ENCODE peak calls at places on chromosomes 7 and 10, in seven cellular contexts. A is mesenchymal stem cell, C is neuronal stem cell, Q is H9, Z is IMR-90, B is H1, D is trophoblast cell. Y is an unnamed sample. For H3K4me1, the result is how much of the 10 kb centered on the place peaks cover.

GRCh38 chr10:13949844-13950542 is 363.2 kb downstream of the PRPF18 start:
- DNase-seq in A (peak), C (no peak), Q (no peak), Z (peak), B (no peak), D (peak), Y (no peak)

GRCh38 chr10:34666008-34666700 is 148.9 kb downstream of the PARD3 start:
- DNase-seq in A (peak), C (peak), Q (no peak), Z (peak), B (no peak), D (peak), Y (peak)

GRCh38 chr10:43461950-43462349 is 25.0 kb downstream of the ZNF487 start:
- DNase-seq in A (peak), C (peak), Q (no peak), Z (peak), B (no peak), D (peak), Y (peak)

GRCh38 chr7:7428806-7429205 is 106.9 kb downstream of the COL28A1 start:
- DNase-seq in A (no peak), C (no peak), Q (no peak), Z (peak), B (no peak), D (no peak), Y (no peak)

GRCh38 chr7:2131791-2132190 is 101.0 kb downstream of the MAD1L1 start:
- DNase-seq in A (no peak), C (no peak), Q (no peak), Z (no peak), B (no peak), D (no peak), Y (no peak)

GRCh38 chr7:74101061-74101681 is 17.6 kb downstream of the LIMK1 start:
- DNase-seq in A (no peak), C (no peak), Q (no peak), Z (no peak), B (no peak), D (peak), Y (no peak)

GRCh38 chr7:107035446-107035845 is 9.1 kb upstream of the PRKAR2B start:
- DNase-seq in A (peak), C (no peak), Q (no peak), Z (peak), B (no peak), D (peak), Y (peak)

GRCh38 chr7:66267249-66267648 is 62.1 kb downstream of the TPST1 start:
- DNase-seq in A (peak), C (no peak), Q (no peak), Z (peak), B (no peak), D (peak), Y (no peak)

GRCh38 chr7:158572000-158572828 is 15.4 kb downstream of the PTPRN2 start:
- DNase-seq in A (no peak), C (no peak), Q (no peak), Z (no peak), B (no peak), D (peak), Y (peak)

GRCh38 chr7:98294798-98295382 is 13.4 kb downstream of the BRI3 start:
- DNase-seq in A (peak), C (peak), Q (peak), Z (peak), B (peak), D (peak), Y (peak)

GRCh38 chr10:122051609-122052385 is 62.8 kb downstream of the TACC2 start:
- DNase-seq in A (peak), C (peak), Q (peak), Z (peak), B (no peak), D (peak), Y (peak)

GRCh38 chr10:119395287-119396007 is 147.1 kb downstream of the RGS10 start:
- DNase-seq in A (peak), C (no peak), Q (no peak), Z (peak), B (no peak), D (no peak), Y (peak)

GRCh38 chr7:22348379-22348778 is 8.6 kb downstream of the RAPGEF5 start:
- DNase-seq in A (no peak), C (no peak), Q (no peak), Z (no peak), B (no peak), D (peak), Y (no peak)

GRCh38 chr10:8306685-8307364 is 252.3 kb downstream of the GATA3 start:
- DNase-seq in A (peak), C (no peak), Q (no peak), Z (no peak), B (no peak), D (peak), Y (peak)

GRCh38 chr7:36236073-36236472 is 83.0 kb downstream of the EEPD1 start:
- DNase-seq in A (no peak), C (no peak), Q (peak), Z (no peak), B (peak), D (no peak), Y (no peak)

GRCh38 chr7:2037805-2038635 is 194.7 kb downstream of the MAD1L1 start:
- DNase-seq in A (peak), C (no peak), Q (no peak), Z (peak), B (no peak), D (no peak), Y (peak)

GRCh38 chr10:110664483-110665420 is 20.6 kb downstream of the RBM20 start:
- DNase-seq in A (peak), C (no peak), Q (no peak), Z (peak), B (no peak), D (peak), Y (peak)

GRCh38 chr10:114045071-114045737 is 1.5 kb downstream of the ADRB1 start:
- DNase-seq in A (no peak), C (no peak), Q (peak), Z (no peak), B (no peak), D (peak), Y (peak)

GRCh38 chr7:1937252-1937605 is 267.2 kb downstream of the ELFN1 start:
- DNase-seq in A (no peak), C (no peak), Q (no peak), Z (no peak), B (no peak), D (no peak), Y (no peak)

GRCh38 chr10:132710746-132711617 is 75.0 kb downstream of the NKX6-2 start:
- DNase-seq in A (no peak), C (no peak), Q (no peak), Z (no peak), B (no peak), D (no peak), Y (no peak)

GRCh38 chr7:107850671-107851070 is 40.3 kb upstream of the DLD start:
- DNase-seq in A (no peak), C (no peak), Q (no peak), Z (no peak), B (no peak), D (no peak), Y (no peak)

GRCh38 chr10:74900297-74900696 is 73.9 kb downstream of the KAT6B start:
- DNase-seq in A (no peak), C (no peak), Q (no peak), Z (no peak), B (no peak), D (no peak), Y (no peak)

GRCh38 chr7:137946015-137946414 is 55.9 kb downstream of the CREB3L2 start:
- DNase-seq in A (no peak), C (no peak), Q (no peak), Z (no peak), B (no peak), D (no peak), Y (no peak)

GRCh38 chr10:72895236-72895850 is 1.8 kb downstream of the OIT3 start:
- DNase-seq in A (no peak), C (no peak), Q (no peak), Z (no peak), B (no peak), D (no peak), Y (no peak)

GRCh38 chr10:93149761-93150160 is 76.1 kb downstream of the CYP26A1 start:
- DNase-seq in A (no peak), C (no peak), Q (no peak), Z (peak), B (no peak), D (no peak), Y (no peak)

GRCh38 chr10:5526691-5527331 is 2.0 kb downstream of the CALML3 start:
- DNase-seq in A (no peak), C (no peak), Q (no peak), Z (no peak), B (no peak), D (no peak), Y (no peak)

GRCh38 chr7:51158742-51159441 is 157.7 kb downstream of the COBL start:
- DNase-seq in A (no peak), C (no peak), Q (no peak), Z (no peak), B (no peak), D (no peak), Y (no peak)

GRCh38 chr10:99870051-99870730 is 87.8 kb downstream of the ABCC2 start:
- DNase-seq in A (no peak), C (no peak), Q (no peak), Z (no peak), B (no peak), D (peak), Y (no peak)

GRCh38 chr7:56009695-56010094 is 41.5 kb downstream of the PSPH start:
- DNase-seq in A (no peak), C (no peak), Q (no peak), Z (no peak), B (no peak), D (no peak), Y (no peak)

GRCh38 chr7:2663121-2663886 is 24.7 kb upstream of the AMZ1 start:
- DNase-seq in A (no peak), C (no peak), Q (peak), Z (no peak), B (no peak), D (no peak), Y (no peak)

GRCh38 chr7:25353191-25353590 is 124.9 kb upstream of the NPVF start:
- DNase-seq in A (no peak), C (no peak), Q (no peak), Z (no peak), B (no peak), D (peak), Y (peak)

GRCh38 chr7:6271091-6271658 is 1.2 kb downstream of the CYTH3 start:
- DNase-seq in A (peak), C (no peak), Q (peak), Z (peak), B (no peak), D (no peak), Y (no peak)

GRCh38 chr7:99975782-99976521 is at the start of gene AZGP1:
- DNase-seq in A (no peak), C (no peak), Q (no peak), Z (no peak), B (no peak), D (no peak), Y (no peak)

GRCh38 chr7:141590666-141591065 is 39.5 kb downstream of the AGK start:
- DNase-seq in A (no peak), C (no peak), Q (no peak), Z (no peak), B (no peak), D (no peak), Y (no peak)

GRCh38 chr7:134533288-134533771 is 6.0 kb downstream of the AKR1B10 start:
- DNase-seq in A (peak), C (no peak), Q (no peak), Z (peak), B (no peak), D (no peak), Y (no peak)

GRCh38 chr10:69457771-69458237 is 6.5 kb downstream of the TSPAN15 start:
- DNase-seq in A (no peak), C (no peak), Q (no peak), Z (no peak), B (no peak), D (no peak), Y (no peak)
- H3K4me1 ChIP-seq in A (under half), C (under half), Q (under half), Z (under half), B (under half), D (under half), Y (under half)

GRCh38 chr7:15446722-15447121 is 115.1 kb downstream of the AGMO start:
- DNase-seq in A (no peak), C (no peak), Q (no peak), Z (no peak), B (no peak), D (no peak), Y (no peak)

GRCh38 chr7:15441915-15442314 is 119.9 kb downstream of the AGMO start:
- DNase-seq in A (no peak), C (no peak), Q (no peak), Z (no peak), B (no peak), D (no peak), Y (no peak)

GRCh38 chr7:15440482-15440881 is 121.3 kb downstream of the AGMO start:
- DNase-seq in A (no peak), C (no peak), Q (no peak), Z (no peak), B (no peak), D (no peak), Y (no peak)

DNA sequence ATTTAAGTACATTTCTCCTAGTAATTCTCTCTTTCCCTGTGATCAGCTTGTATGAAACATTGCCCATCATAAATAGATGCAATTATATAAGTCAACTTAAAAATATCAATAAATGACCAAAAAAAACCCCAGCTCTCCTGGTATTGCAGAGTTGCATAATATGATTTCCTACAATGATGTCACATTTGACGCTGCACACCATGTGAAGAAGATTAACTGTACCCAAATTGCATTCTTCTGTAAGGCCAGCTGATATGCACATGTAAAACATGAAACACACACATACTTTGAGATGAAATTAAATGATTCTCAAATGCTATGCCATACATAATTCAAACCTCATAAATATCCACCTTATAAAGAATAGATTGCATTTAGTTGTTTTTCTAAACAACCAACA is 115.5 kb downstream of the AGMO start:
- DNase-seq in A (no peak), C (no peak), Q (no peak), Z (no peak), B (no peak), D (no peak), Y (no peak)
- H3K23ac ChIP-seq in A (no peak), C (no peak), Q (no peak), Z (no peak), B (no peak), D (no peak), Y (no peak)

GRCh38 chr10:44959243-44960097 is at the start of gene RASSF4:
- DNase-seq in A (peak), C (peak), Q (peak), Z (peak), B (no peak), D (peak), Y (peak)
- H3K4me1 ChIP-seq in A (under half), C (under half), Q (under half), Z (under half), B (under half), D (half or more), Y (under half)

DNA sequence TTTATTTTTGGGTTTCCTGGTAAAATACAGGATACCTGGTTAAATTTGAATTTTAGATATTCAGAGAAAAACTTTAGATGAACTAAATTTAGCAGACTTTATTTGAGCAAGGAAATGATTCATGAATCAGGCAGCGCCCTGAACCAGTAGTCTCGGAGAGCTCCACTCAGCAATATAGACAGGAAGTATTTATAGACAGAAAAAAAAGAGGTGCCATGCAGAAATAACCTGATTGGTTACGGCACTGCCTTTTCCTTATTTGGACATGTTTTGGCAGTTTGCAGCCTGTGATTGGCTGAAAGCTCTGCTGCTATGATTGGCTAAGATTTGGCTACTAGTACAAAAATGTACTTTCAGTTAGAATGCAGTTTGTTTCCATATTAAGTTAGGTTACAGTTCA is 198.3 kb upstream of the DKK1 start:
- DNase-seq in A (no peak), C (no peak), Q (no peak), Z (peak), B (no peak), D (no peak), Y (no peak)
- H3K23ac ChIP-seq in A (no peak), C (no peak), Q (no peak), Z (no peak), B (no peak), D (no peak), Y (no peak)

GRCh38 chr10:101216631-101217425 is 12.4 kb downstream of the LBX1 start:
- DNase-seq in A (no peak), C (no peak), Q (no peak), Z (no peak), B (no peak), D (no peak), Y (no peak)

GRCh38 chr10:101218423-101219136 is 10.7 kb downstream of the LBX1 start:
- DNase-seq in A (no peak), C (no peak), Q (no peak), Z (no peak), B (no peak), D (no peak), Y (no peak)

GRCh38 chr10:101219137-101219945 is 9.9 kb downstream of the LBX1 start:
- DNase-seq in A (no peak), C (no peak), Q (no peak), Z (no peak), B (no peak), D (no peak), Y (no peak)

GRCh38 chr10:101216207-101216607 is 13.1 kb downstream of the LBX1 start:
- DNase-seq in A (no peak), C (no peak), Q (no peak), Z (no peak), B (no peak), D (no peak), Y (no peak)

GRCh38 chr10:101217450-101218281 is 11.6 kb downstream of the LBX1 start:
- DNase-seq in A (peak), C (peak), Q (peak), Z (peak), B (no peak), D (peak), Y (peak)
- H3K4me1 ChIP-seq in A (under half), C (under half), Q (under half), Z (under half), B (under half), D (under half), Y (under half)